ENCODE peak calls at places on chromosomes 2 and 18, in four cellular contexts. F is upper lobe of left lung, G is stomach, Y is breast epithelium. L is an unnamed sample. For H3K4me1, the result is how much of the 10 kb centered on the place peaks cover.

GRCh38 chr2:20170646-20171250 is 54.2 kb downstream of the SDC1 start:
- DNase-seq in F (no peak), Y (no peak), G (peak), L (no peak)

GRCh38 chr2:129092871-129093385 is 774.3 kb upstream of the HS6ST1 start:
- DNase-seq in G (no peak), F (no peak), Y (no peak), L (no peak)

GRCh38 chr2:101697124-101697793 is at the start of gene MAP4K4:
- DNase-seq in F (peak), Y (peak), G (peak), L (peak)

GRCh38 chr18:40006553-40007073 is 1948.4 kb upstream of the PIK3C3 start:
- DNase-seq in Y (no peak), F (no peak), G (no peak), L (no peak)

GRCh38 chr2:189348369-189348768 is 92.9 kb upstream of the WDR75 start:
- DNase-seq in Y (no peak), F (no peak), G (no peak), L (no peak)

GRCh38 chr2:70241338-70241737 is 7.1 kb downstream of the TIA1 start:
- DNase-seq in Y (no peak), G (no peak), F (no peak), L (no peak)

GRCh38 chr2:150133623-150134022 is 353.8 kb downstream of the RND3 start:
- DNase-seq in G (no peak), F (no peak), Y (no peak), L (no peak)

GRCh38 chr2:130393318-130393910 is 37.6 kb downstream of the PTPN18 start:
- DNase-seq in Y (no peak), G (no peak), F (no peak), L (no peak)

GRCh38 chr2:74486141-74486540 is 3.3 kb downstream of the TTC31 start:
- DNase-seq in Y (no peak), G (no peak), F (no peak), L (no peak)

GRCh38 chr2:101958071-101958470 is 33.7 kb upstream of the IL1R2 start:
- DNase-seq in F (no peak), Y (no peak), G (no peak), L (no peak)

GRCh38 chr2:26461601-26462023 is 16.3 kb downstream of the OTOF start:
- DNase-seq in Y (no peak), F (no peak), G (no peak), L (no peak)

GRCh38 chr18:25832008-25832604 is 258.3 kb downstream of the SS18 start:
- DNase-seq in F (peak), G (peak), Y (no peak), L (peak)

GRCh38 chr2:236785611-236786057 is 216.0 kb downstream of the ACKR3 start:
- DNase-seq in G (no peak), Y (no peak), F (no peak), L (no peak)

GRCh38 chr18:26546170-26546874 is 2.0 kb downstream of the KCTD1 start:
- DNase-seq in G (no peak), Y (no peak), F (no peak), L (no peak)

DNA sequence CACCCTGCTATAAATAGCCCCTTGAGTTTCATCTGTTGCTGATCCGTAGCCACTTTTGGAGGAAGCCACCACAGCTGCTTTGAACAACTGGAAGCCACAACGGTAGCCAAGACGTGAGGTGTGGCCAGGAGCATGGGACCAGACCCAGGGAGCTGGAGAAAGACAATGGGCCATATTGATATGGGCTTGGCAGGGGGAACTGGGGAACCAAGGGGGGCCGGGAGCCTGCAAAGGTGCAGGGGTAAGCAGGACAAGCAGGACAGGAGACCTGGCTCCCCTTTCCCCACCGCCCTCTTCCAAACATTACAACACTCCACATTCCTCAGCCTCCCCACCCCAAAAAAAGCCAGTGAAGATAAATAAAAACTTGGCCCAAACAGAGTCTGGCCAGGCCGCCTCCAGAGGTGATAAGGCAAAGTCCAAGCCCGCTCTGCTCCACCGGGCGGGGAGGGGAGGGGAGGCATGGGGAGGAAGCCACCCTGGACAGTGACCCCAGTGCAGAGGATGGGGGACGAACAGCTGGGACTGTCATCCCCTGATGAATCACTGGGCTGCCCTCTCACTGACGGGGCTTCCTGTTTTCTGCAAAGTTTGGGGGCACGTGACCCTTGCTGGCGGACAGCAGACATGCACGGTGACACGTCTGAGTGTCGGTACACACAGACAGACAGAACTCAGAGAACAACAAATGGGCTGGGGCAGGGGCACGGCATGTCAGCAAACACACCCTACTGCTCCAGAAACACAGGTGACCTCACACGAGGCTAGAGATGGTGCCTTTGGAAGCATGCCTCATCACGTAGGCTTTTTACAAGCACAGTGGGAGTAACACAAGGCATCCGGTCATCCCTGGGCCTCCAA is 100.3 kb downstream of the TNS1 start:
- DNase-seq in F (peak), G (peak), Y (peak), L (peak)
- H3K4me1 ChIP-seq in F (half or more), G (half or more), Y (half or more), L (half or more)

DNA sequence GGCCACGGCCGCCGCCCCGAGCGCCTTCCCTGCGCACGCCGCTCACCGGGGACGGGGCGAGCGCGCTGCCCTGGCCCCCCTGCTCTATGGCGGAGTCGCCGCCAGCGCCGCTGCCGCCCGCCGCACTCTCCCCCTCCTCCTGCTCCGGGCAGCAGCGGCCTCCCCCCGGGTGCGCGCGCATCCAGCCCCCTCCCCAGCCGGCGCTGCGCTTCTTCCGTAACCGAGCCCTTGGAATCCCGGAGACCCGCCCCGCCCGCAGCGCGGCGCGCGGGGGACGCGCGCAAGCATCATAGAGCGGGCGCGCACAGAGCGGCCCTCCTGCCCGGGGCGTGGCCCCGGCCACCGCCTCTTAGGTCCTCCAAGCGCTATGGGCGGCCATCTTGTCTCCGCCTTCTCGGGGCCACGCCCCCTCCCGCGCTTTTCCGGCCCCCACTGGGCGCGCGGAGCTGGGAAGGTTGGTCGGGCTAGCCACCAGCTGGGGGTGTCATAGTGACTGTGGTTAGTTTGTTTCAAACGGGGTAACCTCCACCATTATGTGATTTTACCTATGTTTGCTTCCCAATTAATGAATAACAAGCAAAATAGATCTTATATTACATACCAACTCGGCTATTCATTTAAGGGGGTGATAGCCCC is at the start of gene MBD2:
- DNase-seq in G (peak), Y (peak), F (peak), L (peak)
- TF ChIP-seq POLR2A in G (no peak), Y (peak), F (peak), L (peak)

GRCh38 chr2:43107679-43108078 is 118.7 kb downstream of the ZFP36L2 start:
- DNase-seq in Y (no peak), F (peak), G (no peak), L (no peak)
- H3K4me1 ChIP-seq in Y (under half), F (half or more), G (half or more), L (under half)

GRCh38 chr2:96760036-96760985 is at the start of gene CNNM4:
- DNase-seq in Y (peak), G (peak), F (peak), L (peak)
- TF ChIP-seq POLR2A in Y (no peak), G (no peak), F (peak), L (peak)

GRCh38 chr2:42124051-42124813 is 44.9 kb upstream of the EML4 start:
- DNase-seq in F (no peak), Y (no peak), G (no peak), L (no peak)
- H3K4me1 ChIP-seq in F (under half), Y (under half), G (half or more), L (under half)

L was measured in adrenal gland.